ENCODE peak calls at places on chromosomes 7 and 10, in seven cellular contexts. A, F, N, P, T, W and J are unnamed samples.

GRCh38 chr7:98569606-98570337 is 47.3 kb upstream of the NPTX2 start:
- DNase-seq in A (no peak), F (no peak), N (no peak), P (no peak), T (peak), W (no peak), J (no peak)

GRCh38 chr10:68508090-68508489 is 19.2 kb downstream of the SLC25A16 start:
- DNase-seq in A (no peak), F (no peak), N (no peak), P (no peak), T (no peak), W (no peak), J (no peak)

GRCh38 chr10:62461120-62461519 is 87.0 kb downstream of the ZNF365 start:
- DNase-seq in A (no peak), F (no peak), N (no peak), P (no peak), T (no peak), W (no peak), J (no peak)

GRCh38 chr10:95236068-95236903 is 42.2 kb downstream of the ACSM6 start:
- DNase-seq in A (no peak), F (no peak), N (peak), P (peak), T (no peak), W (no peak), J (no peak)

GRCh38 chr7:80098795-80099194 is 35.8 kb upstream of the GNAI1 start:
- DNase-seq in A (no peak), F (peak), N (no peak), P (no peak), T (no peak), W (no peak), J (no peak)

GRCh38 chr10:1687606-1688005 is 49.7 kb downstream of the ADARB2 start:
- DNase-seq in A (no peak), F (no peak), N (no peak), P (no peak), T (no peak), W (no peak), J (no peak)

GRCh38 chr10:13589316-13589715 is 2.6 kb downstream of the PRPF18 start:
- DNase-seq in A (no peak), F (no peak), N (no peak), P (no peak), T (no peak), W (no peak), J (no peak)

GRCh38 chr10:43091846-43092245 is 15.0 kb downstream of the RET start:
- DNase-seq in A (no peak), F (no peak), N (no peak), P (no peak), T (no peak), W (no peak), J (no peak)

GRCh38 chr7:22356855-22357310 is at the start of gene RAPGEF5:
- DNase-seq in A (no peak), F (peak), N (peak), P (no peak), T (no peak), W (no peak), J (peak)

GRCh38 chr10:120989996-120990395 is 138.8 kb downstream of the WDR11 start:
- DNase-seq in A (no peak), F (no peak), N (no peak), P (no peak), T (no peak), W (no peak), J (no peak)

GRCh38 chr7:36153571-36154097 is 580 bp downstream of the EEPD1 start:
- DNase-seq in A (no peak), F (no peak), N (no peak), P (no peak), T (no peak), W (no peak), J (no peak)

DNA sequence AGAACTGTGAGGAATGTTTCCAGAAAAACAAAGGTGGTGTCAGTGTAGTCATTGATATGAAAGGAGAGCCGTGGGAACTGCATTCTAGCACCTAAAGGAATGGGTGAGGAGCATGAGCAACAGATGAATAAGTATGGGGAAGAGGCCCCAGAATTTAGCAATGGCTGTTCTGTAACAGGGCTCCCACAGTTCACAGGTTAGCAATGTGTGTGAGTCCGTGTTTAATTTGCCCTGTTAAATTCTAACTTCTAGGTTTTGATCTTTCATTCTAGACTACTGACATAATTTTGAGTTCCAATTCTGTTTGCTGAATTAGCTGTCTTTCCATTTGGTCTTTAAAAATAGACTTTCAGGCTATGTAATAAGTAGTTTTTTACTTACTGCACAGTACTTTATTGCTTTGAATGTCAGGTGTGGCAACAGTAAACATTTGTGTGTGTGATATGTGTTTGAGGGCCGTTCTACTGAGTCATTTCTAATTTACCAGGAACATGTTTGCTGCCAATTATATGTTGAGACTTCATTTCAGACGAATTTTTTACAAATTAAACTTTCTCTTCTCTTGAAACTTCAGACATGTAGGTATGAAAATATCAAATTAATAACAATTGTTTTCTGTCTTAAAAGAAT is 8.8 kb downstream of the STK17A start:
- DNase-seq in A (peak), F (no peak), N (no peak), P (no peak), T (no peak), W (no peak), J (no peak)
- TF ChIP-seq JUND in A (no peak), F (no peak), N (no peak), P (no peak), T (no peak), W (no peak), J (no peak)

DNA sequence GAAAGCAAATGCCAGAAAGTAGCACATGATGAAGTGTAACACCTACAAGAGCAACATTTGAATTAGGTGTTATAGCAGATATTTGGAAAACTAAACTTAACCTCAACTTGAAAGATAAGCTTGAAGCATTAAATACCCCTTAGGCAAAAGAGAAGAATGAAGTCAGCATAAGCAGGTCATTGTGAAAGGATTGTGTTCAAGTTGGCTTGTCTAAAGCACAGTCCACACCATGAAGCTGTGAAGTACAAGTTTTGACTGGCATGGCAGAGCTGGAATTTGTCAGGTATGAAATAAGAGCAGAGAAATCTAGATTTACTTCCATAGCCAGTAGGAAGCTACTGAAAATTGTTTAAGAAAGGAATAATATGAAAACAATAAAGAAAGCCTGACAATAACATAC is 480.3 kb upstream of the POT1 start:
- DNase-seq in A (no peak), F (no peak), N (no peak), P (no peak), T (no peak), W (no peak), J (no peak)
- TF ChIP-seq JUND in A (no peak), F (no peak), N (no peak), P (no peak), T (no peak), W (no peak), J (no peak)

DNA sequence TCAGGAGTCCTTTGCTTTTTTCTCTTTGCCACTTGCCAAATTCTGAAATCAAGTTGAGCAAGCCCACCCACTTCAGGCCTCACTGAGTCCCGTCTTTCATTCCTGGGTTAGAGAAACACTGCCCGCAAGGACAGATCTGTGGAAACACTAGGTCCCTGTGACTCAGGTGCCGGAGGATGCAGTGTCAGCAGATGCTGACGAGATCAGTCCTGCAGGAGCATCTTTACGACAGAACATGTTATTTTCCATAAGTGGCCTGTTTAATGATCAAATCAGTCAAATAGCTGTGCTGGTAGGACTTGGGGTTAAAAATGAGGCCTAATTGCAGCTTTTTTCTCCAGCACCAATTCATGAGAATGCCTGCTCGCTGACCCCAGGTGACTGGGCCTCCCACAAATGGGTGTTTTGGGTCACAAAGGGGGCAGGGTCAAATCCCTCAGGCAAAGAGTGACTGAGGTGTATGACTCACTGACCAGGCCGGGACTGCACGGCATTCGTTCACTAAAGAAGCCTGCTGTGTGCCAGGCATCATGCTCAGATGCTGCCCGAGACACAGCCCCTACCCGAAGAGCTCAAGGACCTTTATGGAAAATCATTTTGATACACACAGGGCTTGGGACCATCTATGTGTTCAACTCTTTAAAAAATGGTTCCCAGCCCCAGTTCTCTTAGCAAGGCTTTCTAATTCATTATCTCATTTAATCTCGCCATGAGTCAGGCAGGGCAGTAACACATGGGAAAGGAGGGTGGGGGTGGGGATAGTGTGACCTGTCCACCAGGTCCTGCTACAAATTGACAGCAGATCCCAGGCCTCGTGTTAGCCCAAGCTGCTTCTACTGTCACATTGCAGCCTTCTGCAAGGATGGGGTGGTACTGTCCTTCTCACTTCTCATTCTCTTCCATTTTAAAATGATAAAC is 21.0 kb downstream of the ZNF775 start:
- DNase-seq in A (no peak), F (peak), N (no peak), P (no peak), T (peak), W (no peak), J (no peak)
- TF ChIP-seq JUND in A (no peak), F (peak), N (peak), P (no peak), T (peak), W (no peak), J (no peak)

DNA sequence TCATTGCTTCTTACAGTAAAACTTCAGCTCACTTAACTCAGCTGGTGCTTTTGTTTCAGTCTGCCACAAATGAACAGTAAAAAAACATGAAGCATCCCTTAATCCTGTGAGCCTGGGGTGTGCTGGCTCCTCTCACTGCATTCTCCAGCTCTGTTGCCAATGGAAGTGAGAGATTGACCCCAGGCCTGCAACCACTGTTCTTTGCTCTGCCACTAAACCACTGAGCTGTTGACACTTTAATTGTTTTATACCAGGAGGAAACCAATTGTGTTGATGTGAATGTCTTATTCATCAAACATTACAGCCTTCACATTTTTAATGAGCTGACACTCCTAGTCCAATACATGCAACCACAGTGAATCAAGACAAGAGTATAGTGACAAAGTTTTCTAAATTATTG is 69.4 kb upstream of the FZD1 start:
- DNase-seq in A (no peak), F (no peak), N (no peak), P (no peak), T (no peak), W (no peak), J (no peak)
- TF ChIP-seq JUND in A (no peak), F (no peak), N (no peak), P (no peak), T (no peak), W (no peak), J (no peak)

GRCh38 chr10:11058965-11059364 is 41.3 kb downstream of the CELF2 start:
- DNase-seq in A (no peak), F (no peak), N (no peak), P (no peak), T (no peak), W (no peak), J (no peak)
- TF ChIP-seq JUND in A (no peak), F (no peak), N (no peak), P (no peak), T (no peak), W (no peak), J (no peak)

GRCh38 chr7:26040085-26040484 is 111.9 kb upstream of the NFE2L3 start:
- DNase-seq in A (no peak), F (no peak), N (no peak), P (no peak), T (no peak), W (no peak), J (no peak)
- TF ChIP-seq JUND in A (no peak), F (no peak), N (no peak), P (no peak), T (no peak), W (no peak), J (no peak)

GRCh38 chr7:128148676-128149075 is 92.4 kb upstream of the LEP start:
- DNase-seq in A (no peak), F (no peak), N (no peak), P (no peak), T (no peak), W (no peak), J (no peak)
- TF ChIP-seq JUND in A (no peak), F (no peak), N (no peak), P (no peak), T (no peak), W (no peak), J (no peak)